ENCODE peak calls at places on chromosomes 11 and 22, in six cellular contexts. One of them, this sample, is unnamed.

GRCh38 chr11:7098235-7098832 is 9.5 kb downstream of the RBMXL2 start:
- DNase-seq in amniotic stem cell: peak
- DNase-seq in ovary: no peak
- DNase-seq in posterior vena cava: no peak
- DNase-seq in B cell: peak
- DNase-seq in cerebellar cortex: peak
- DNase-seq in this sample: no peak

GRCh38 chr11:83511646-83512045 is 225.5 kb upstream of the CCDC90B start:
- DNase-seq in amniotic stem cell: no peak
- DNase-seq in ovary: no peak
- DNase-seq in posterior vena cava: no peak
- DNase-seq in B cell: no peak
- DNase-seq in cerebellar cortex: no peak
- DNase-seq in this sample: no peak

GRCh38 chr11:2378527-2379210 is 1.6 kb downstream of the CD81 start:
- DNase-seq in amniotic stem cell: no peak
- DNase-seq in ovary: peak
- DNase-seq in posterior vena cava: no peak
- DNase-seq in B cell: no peak
- DNase-seq in cerebellar cortex: no peak
- DNase-seq in this sample: peak

GRCh38 chr11:68684385-68685356 is at the start of gene GAL:
- DNase-seq in amniotic stem cell: no peak
- DNase-seq in ovary: no peak
- DNase-seq in posterior vena cava: peak
- DNase-seq in B cell: no peak
- DNase-seq in cerebellar cortex: no peak
- DNase-seq in this sample: no peak

GRCh38 chr22:29030618-29031235 is 30.9 kb downstream of the C22orf31 start:
- DNase-seq in amniotic stem cell: no peak
- DNase-seq in ovary: peak
- DNase-seq in posterior vena cava: peak
- DNase-seq in B cell: no peak
- DNase-seq in cerebellar cortex: peak
- DNase-seq in this sample: peak

GRCh38 chr11:131654849-131655248 is 284.4 kb downstream of the NTM start:
- DNase-seq in amniotic stem cell: no peak
- DNase-seq in ovary: no peak
- DNase-seq in posterior vena cava: no peak
- DNase-seq in B cell: no peak
- DNase-seq in cerebellar cortex: no peak
- DNase-seq in this sample: no peak

GRCh38 chr11:63843042-63843441 is 4.1 kb downstream of the MARK2 start:
- DNase-seq in amniotic stem cell: no peak
- DNase-seq in ovary: peak
- DNase-seq in posterior vena cava: peak
- DNase-seq in B cell: no peak
- DNase-seq in cerebellar cortex: no peak
- DNase-seq in this sample: no peak

GRCh38 chr22:26601726-26602125 is 11.8 kb upstream of the TPST2 start:
- DNase-seq in amniotic stem cell: no peak
- DNase-seq in ovary: no peak
- DNase-seq in posterior vena cava: no peak
- DNase-seq in B cell: no peak
- DNase-seq in cerebellar cortex: no peak
- DNase-seq in this sample: no peak

GRCh38 chr11:61181489-61181888 is 20.3 kb upstream of the VPS37C start:
- DNase-seq in amniotic stem cell: no peak
- DNase-seq in ovary: no peak
- DNase-seq in posterior vena cava: no peak
- DNase-seq in B cell: no peak
- DNase-seq in cerebellar cortex: no peak
- DNase-seq in this sample: no peak

GRCh38 chr11:44016546-44017442 is 31.0 kb upstream of the ACCSL start:
- DNase-seq in amniotic stem cell: no peak
- DNase-seq in ovary: no peak
- DNase-seq in posterior vena cava: peak
- DNase-seq in B cell: no peak
- DNase-seq in cerebellar cortex: no peak
- DNase-seq in this sample: peak

GRCh38 chr11:33065445-33066178 is 26.2 kb downstream of the TCP11L1 start:
- DNase-seq in amniotic stem cell: peak
- DNase-seq in ovary: peak
- DNase-seq in posterior vena cava: peak
- DNase-seq in B cell: peak
- DNase-seq in cerebellar cortex: peak
- DNase-seq in this sample: peak

GRCh38 chr11:72119188-72119587 is 6.7 kb upstream of the ANAPC15 start:
- DNase-seq in amniotic stem cell: no peak
- DNase-seq in ovary: no peak
- DNase-seq in posterior vena cava: no peak
- DNase-seq in B cell: no peak
- DNase-seq in cerebellar cortex: no peak
- DNase-seq in this sample: no peak

GRCh38 chr22:50034126-50035081 is 21.8 kb upstream of the IL17REL start:
- DNase-seq in amniotic stem cell: no peak
- DNase-seq in ovary: peak
- DNase-seq in posterior vena cava: peak
- DNase-seq in B cell: no peak
- DNase-seq in cerebellar cortex: no peak
- DNase-seq in this sample: no peak

GRCh38 chr11:57205046-57205671 is 23.4 kb downstream of the LRRC55 start:
- DNase-seq in amniotic stem cell: peak
- DNase-seq in ovary: no peak
- DNase-seq in posterior vena cava: no peak
- DNase-seq in B cell: no peak
- DNase-seq in cerebellar cortex: peak
- DNase-seq in this sample: no peak

GRCh38 chr11:35114901-35115687 is 23.9 kb upstream of the CD44 start:
- DNase-seq in amniotic stem cell: no peak
- DNase-seq in ovary: no peak
- DNase-seq in posterior vena cava: no peak
- DNase-seq in B cell: peak
- DNase-seq in cerebellar cortex: no peak
- DNase-seq in this sample: no peak

GRCh38 chr11:45650166-45651095 is 15.0 kb downstream of the CHST1 start:
- DNase-seq in amniotic stem cell: no peak
- DNase-seq in ovary: no peak
- DNase-seq in posterior vena cava: peak
- DNase-seq in B cell: no peak
- DNase-seq in cerebellar cortex: no peak
- DNase-seq in this sample: no peak

GRCh38 chr22:38325575-38325974 is 8.3 kb upstream of the CSNK1E start:
- DNase-seq in amniotic stem cell: no peak
- DNase-seq in ovary: no peak
- DNase-seq in posterior vena cava: no peak
- DNase-seq in B cell: no peak
- DNase-seq in cerebellar cortex: no peak
- DNase-seq in this sample: no peak

GRCh38 chr11:77019976-77020591 is 14.1 kb upstream of the B3GNT6 start:
- DNase-seq in amniotic stem cell: no peak
- DNase-seq in ovary: no peak
- DNase-seq in posterior vena cava: no peak
- DNase-seq in B cell: no peak
- DNase-seq in cerebellar cortex: no peak
- DNase-seq in this sample: no peak

GRCh38 chr11:81644239-81644840 is 1089.3 kb downstream of the FAM181B start:
- DNase-seq in amniotic stem cell: no peak
- DNase-seq in ovary: no peak
- DNase-seq in posterior vena cava: no peak
- DNase-seq in B cell: peak
- DNase-seq in cerebellar cortex: peak
- DNase-seq in this sample: no peak

GRCh38 chr11:22477312-22477711 is 139.1 kb downstream of the SLC17A6 start:
- DNase-seq in amniotic stem cell: no peak
- DNase-seq in ovary: no peak
- DNase-seq in posterior vena cava: no peak
- DNase-seq in B cell: no peak
- DNase-seq in cerebellar cortex: no peak
- DNase-seq in this sample: no peak

GRCh38 chr11:58451585-58451984 is 9.5 kb upstream of the OR5B12 start:
- DNase-seq in amniotic stem cell: no peak
- DNase-seq in ovary: no peak
- DNase-seq in posterior vena cava: no peak
- DNase-seq in B cell: no peak
- DNase-seq in cerebellar cortex: no peak
- DNase-seq in this sample: no peak

GRCh38 chr11:924406-925157 is 1.1 kb upstream of the AP2A2 start:
- DNase-seq in amniotic stem cell: no peak
- DNase-seq in ovary: no peak
- DNase-seq in posterior vena cava: no peak
- DNase-seq in B cell: peak
- DNase-seq in cerebellar cortex: peak
- DNase-seq in this sample: peak

GRCh38 chr11:118198370-118198769 is 21.9 kb upstream of the SCN2B start:
- DNase-seq in amniotic stem cell: peak
- DNase-seq in ovary: peak
- DNase-seq in posterior vena cava: peak
- DNase-seq in B cell: peak
- DNase-seq in cerebellar cortex: peak
- DNase-seq in this sample: peak

GRCh38 chr22:18076060-18076497 is 1.7 kb upstream of the PEX26 start:
- DNase-seq in amniotic stem cell: peak
- DNase-seq in ovary: peak
- DNase-seq in posterior vena cava: no peak
- DNase-seq in B cell: peak
- DNase-seq in cerebellar cortex: peak
- DNase-seq in this sample: peak

GRCh38 chr11:30635401-30635989 is 49.3 kb upstream of the MPPED2 start:
- DNase-seq in amniotic stem cell: no peak
- DNase-seq in ovary: no peak
- DNase-seq in posterior vena cava: no peak
- DNase-seq in B cell: no peak
- DNase-seq in cerebellar cortex: peak
- DNase-seq in this sample: no peak

GRCh38 chr22:49699928-49700498 is 127.7 kb downstream of the BRD1 start:
- DNase-seq in amniotic stem cell: no peak
- DNase-seq in ovary: no peak
- DNase-seq in posterior vena cava: no peak
- DNase-seq in B cell: no peak
- DNase-seq in cerebellar cortex: no peak
- DNase-seq in this sample: no peak

This sample was measured in uterus.